ENCODE peak calls at places on chromosomes 11 and 22, in ten cellular contexts. One of them, this sample, is unnamed.

GRCh38 chr22:43860831-43861230 is 1.5 kb downstream of the SULT4A1 start:
- DNase-seq in gastrocnemius medialis: no peak
- DNase-seq in astrocyte of the spinal cord: no peak
- DNase-seq in Panc1: no peak
- DNase-seq in A549: no peak
- DNase-seq in AG10803: no peak
- DNase-seq in GM13976: no peak
- DNase-seq in endothelial cell: no peak
- DNase-seq in fibroblast of the aortic adventitia: no peak
- DNase-seq in cardiac muscle cell: no peak
- DNase-seq in this sample: no peak

GRCh38 chr11:59523541-59523940 is 12.2 kb downstream of the OR4D9 start:
- DNase-seq in gastrocnemius medialis: no peak
- DNase-seq in astrocyte of the spinal cord: no peak
- DNase-seq in Panc1: no peak
- DNase-seq in A549: no peak
- DNase-seq in AG10803: no peak
- DNase-seq in GM13976: no peak
- DNase-seq in endothelial cell: no peak
- DNase-seq in fibroblast of the aortic adventitia: no peak
- DNase-seq in cardiac muscle cell: no peak
- DNase-seq in this sample: no peak

GRCh38 chr22:47515384-47516125 is 753.1 kb downstream of the TBC1D22A start:
- DNase-seq in gastrocnemius medialis: no peak
- DNase-seq in astrocyte of the spinal cord: no peak
- DNase-seq in Panc1: no peak
- DNase-seq in A549: no peak
- DNase-seq in AG10803: peak
- DNase-seq in GM13976: no peak
- DNase-seq in endothelial cell: no peak
- DNase-seq in fibroblast of the aortic adventitia: no peak
- DNase-seq in cardiac muscle cell: no peak
- DNase-seq in this sample: no peak

GRCh38 chr11:119885861-119886567 is 157.0 kb upstream of the NECTIN1 start:
- DNase-seq in gastrocnemius medialis: no peak
- DNase-seq in astrocyte of the spinal cord: no peak
- DNase-seq in Panc1: no peak
- DNase-seq in A549: no peak
- DNase-seq in AG10803: no peak
- DNase-seq in GM13976: no peak
- DNase-seq in endothelial cell: no peak
- DNase-seq in fibroblast of the aortic adventitia: no peak
- DNase-seq in cardiac muscle cell: no peak
- DNase-seq in this sample: no peak

GRCh38 chr11:32448232-32448631 is 12.9 kb upstream of the WT1 start:
- DNase-seq in gastrocnemius medialis: no peak
- DNase-seq in astrocyte of the spinal cord: no peak
- DNase-seq in Panc1: no peak
- DNase-seq in A549: peak
- DNase-seq in AG10803: no peak
- DNase-seq in GM13976: no peak
- DNase-seq in endothelial cell: peak
- DNase-seq in fibroblast of the aortic adventitia: peak
- DNase-seq in cardiac muscle cell: peak
- DNase-seq in this sample: no peak

GRCh38 chr11:129023968-129024676 is 81.5 kb upstream of the TP53AIP1 start:
- DNase-seq in gastrocnemius medialis: no peak
- DNase-seq in astrocyte of the spinal cord: peak
- DNase-seq in Panc1: no peak
- DNase-seq in A549: no peak
- DNase-seq in AG10803: no peak
- DNase-seq in GM13976: no peak
- DNase-seq in endothelial cell: no peak
- DNase-seq in fibroblast of the aortic adventitia: peak
- DNase-seq in cardiac muscle cell: peak
- DNase-seq in this sample: peak

GRCh38 chr22:26648011-26648497 is 9.3 kb upstream of the MIAT start:
- DNase-seq in gastrocnemius medialis: no peak
- DNase-seq in astrocyte of the spinal cord: no peak
- DNase-seq in Panc1: no peak
- DNase-seq in A549: no peak
- DNase-seq in AG10803: no peak
- DNase-seq in GM13976: no peak
- DNase-seq in endothelial cell: no peak
- DNase-seq in fibroblast of the aortic adventitia: no peak
- DNase-seq in cardiac muscle cell: no peak
- DNase-seq in this sample: no peak

GRCh38 chr22:29341056-29341848 is 25.8 kb upstream of the RASL10A start:
- DNase-seq in gastrocnemius medialis: no peak
- DNase-seq in astrocyte of the spinal cord: no peak
- DNase-seq in Panc1: no peak
- DNase-seq in A549: no peak
- DNase-seq in AG10803: no peak
- DNase-seq in GM13976: no peak
- DNase-seq in endothelial cell: no peak
- DNase-seq in fibroblast of the aortic adventitia: no peak
- DNase-seq in cardiac muscle cell: no peak
- DNase-seq in this sample: no peak

GRCh38 chr11:46380340-46381045 is 976 bp upstream of the MDK start:
- DNase-seq in gastrocnemius medialis: no peak
- DNase-seq in astrocyte of the spinal cord: peak
- DNase-seq in Panc1: no peak
- DNase-seq in A549: no peak
- DNase-seq in AG10803: peak
- DNase-seq in GM13976: peak
- DNase-seq in endothelial cell: peak
- DNase-seq in fibroblast of the aortic adventitia: no peak
- DNase-seq in cardiac muscle cell: peak
- DNase-seq in this sample: peak

GRCh38 chr22:39435616-39436015 is 21.2 kb upstream of the MGAT3 start:
- DNase-seq in gastrocnemius medialis: no peak
- DNase-seq in astrocyte of the spinal cord: no peak
- DNase-seq in Panc1: no peak
- DNase-seq in A549: no peak
- DNase-seq in AG10803: no peak
- DNase-seq in GM13976: no peak
- DNase-seq in endothelial cell: no peak
- DNase-seq in fibroblast of the aortic adventitia: no peak
- DNase-seq in cardiac muscle cell: no peak
- DNase-seq in this sample: no peak

GRCh38 chr11:16817321-16817720 is 78.9 kb downstream of the C11orf58 start:
- DNase-seq in gastrocnemius medialis: no peak
- DNase-seq in astrocyte of the spinal cord: no peak
- DNase-seq in Panc1: no peak
- DNase-seq in A549: no peak
- DNase-seq in AG10803: no peak
- DNase-seq in GM13976: no peak
- DNase-seq in endothelial cell: no peak
- DNase-seq in fibroblast of the aortic adventitia: no peak
- DNase-seq in cardiac muscle cell: no peak
- DNase-seq in this sample: no peak

GRCh38 chr11:44338721-44339529 is 29.0 kb upstream of the ALX4 start:
- DNase-seq in gastrocnemius medialis: no peak
- DNase-seq in astrocyte of the spinal cord: no peak
- DNase-seq in Panc1: no peak
- DNase-seq in A549: no peak
- DNase-seq in AG10803: no peak
- DNase-seq in GM13976: no peak
- DNase-seq in endothelial cell: no peak
- DNase-seq in fibroblast of the aortic adventitia: no peak
- DNase-seq in cardiac muscle cell: no peak
- DNase-seq in this sample: no peak

GRCh38 chr11:61162092-61162935 is 1.1 kb upstream of the VPS37C start:
- DNase-seq in gastrocnemius medialis: no peak
- DNase-seq in astrocyte of the spinal cord: peak
- DNase-seq in Panc1: no peak
- DNase-seq in A549: peak
- DNase-seq in AG10803: no peak
- DNase-seq in GM13976: no peak
- DNase-seq in endothelial cell: no peak
- DNase-seq in fibroblast of the aortic adventitia: peak
- DNase-seq in cardiac muscle cell: peak
- DNase-seq in this sample: no peak

GRCh38 chr11:35986958-35987357 is 43.1 kb downstream of the LDLRAD3 start:
- DNase-seq in gastrocnemius medialis: no peak
- DNase-seq in astrocyte of the spinal cord: no peak
- DNase-seq in Panc1: no peak
- DNase-seq in A549: no peak
- DNase-seq in AG10803: no peak
- DNase-seq in GM13976: no peak
- DNase-seq in endothelial cell: no peak
- DNase-seq in fibroblast of the aortic adventitia: no peak
- DNase-seq in cardiac muscle cell: no peak
- DNase-seq in this sample: no peak

GRCh38 chr22:44595841-44596341 is 97.9 kb upstream of the RTL6 start:
- DNase-seq in gastrocnemius medialis: no peak
- DNase-seq in astrocyte of the spinal cord: peak
- DNase-seq in Panc1: no peak
- DNase-seq in A549: no peak
- DNase-seq in AG10803: no peak
- DNase-seq in GM13976: no peak
- DNase-seq in endothelial cell: no peak
- DNase-seq in fibroblast of the aortic adventitia: peak
- DNase-seq in cardiac muscle cell: no peak
- DNase-seq in this sample: no peak

GRCh38 chr11:12235549-12235944 is 125.2 kb downstream of the MICAL2 start:
- DNase-seq in gastrocnemius medialis: no peak
- DNase-seq in astrocyte of the spinal cord: peak
- DNase-seq in Panc1: no peak
- DNase-seq in A549: no peak
- DNase-seq in AG10803: no peak
- DNase-seq in GM13976: no peak
- DNase-seq in endothelial cell: no peak
- DNase-seq in fibroblast of the aortic adventitia: no peak
- DNase-seq in cardiac muscle cell: peak
- DNase-seq in this sample: no peak
- TF ChIP-seq CTCF in gastrocnemius medialis: peak
- TF ChIP-seq CTCF in astrocyte of the spinal cord: peak
- TF ChIP-seq CTCF in Panc1: no peak
- TF ChIP-seq CTCF in A549: no peak
- TF ChIP-seq CTCF in AG10803: peak
- TF ChIP-seq CTCF in GM13976: no peak
- TF ChIP-seq CTCF in endothelial cell: no peak
- TF ChIP-seq CTCF in fibroblast of the aortic adventitia: no peak
- TF ChIP-seq CTCF in cardiac muscle cell: peak
- TF ChIP-seq CTCF in this sample: no peak

DNA sequence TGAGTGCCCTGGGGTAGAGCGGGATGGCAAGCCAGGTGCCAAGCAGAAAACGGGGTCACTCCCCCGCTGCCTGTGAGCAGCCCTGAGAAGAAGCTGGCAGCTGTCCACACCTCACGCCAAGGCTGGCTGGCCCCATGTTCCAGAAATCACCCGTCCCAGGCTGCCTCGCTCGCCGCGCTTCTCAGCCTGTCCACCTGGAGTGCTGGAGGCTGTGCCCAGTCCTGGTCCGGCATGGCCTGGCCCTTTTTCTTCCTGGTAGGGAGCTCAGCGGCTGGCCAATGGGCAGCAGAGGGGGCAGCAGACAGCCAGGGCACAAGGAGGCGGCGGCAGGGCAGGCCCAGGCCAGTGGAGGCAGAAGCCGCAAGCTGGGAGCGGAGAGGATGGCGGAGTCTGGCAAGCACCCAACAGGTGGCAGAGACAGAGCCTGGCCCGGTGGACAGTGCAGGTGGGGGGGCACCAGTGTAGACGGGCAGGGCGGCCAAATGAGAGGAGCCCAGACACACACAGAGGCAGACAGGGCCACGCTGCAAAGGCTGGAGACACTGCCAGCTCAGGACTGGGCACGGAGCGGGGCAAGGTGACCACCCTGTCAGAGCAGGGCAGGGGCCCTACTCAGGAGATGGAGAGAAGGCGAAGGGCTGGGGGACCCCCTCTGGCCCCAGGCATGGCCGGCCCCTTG is 37.2 kb upstream of the TH start:
- DNase-seq in gastrocnemius medialis: no peak
- DNase-seq in astrocyte of the spinal cord: no peak
- DNase-seq in Panc1: no peak
- DNase-seq in A549: no peak
- DNase-seq in AG10803: no peak
- DNase-seq in GM13976: peak
- DNase-seq in endothelial cell: no peak
- DNase-seq in fibroblast of the aortic adventitia: no peak
- DNase-seq in cardiac muscle cell: no peak
- DNase-seq in this sample: peak
- TF ChIP-seq CTCF in gastrocnemius medialis: no peak
- TF ChIP-seq CTCF in astrocyte of the spinal cord: no peak
- TF ChIP-seq CTCF in Panc1: no peak
- TF ChIP-seq CTCF in A549: no peak
- TF ChIP-seq CTCF in AG10803: no peak
- TF ChIP-seq CTCF in GM13976: no peak
- TF ChIP-seq CTCF in endothelial cell: no peak
- TF ChIP-seq CTCF in fibroblast of the aortic adventitia: no peak
- TF ChIP-seq CTCF in cardiac muscle cell: no peak
- TF ChIP-seq CTCF in this sample: no peak

DNA sequence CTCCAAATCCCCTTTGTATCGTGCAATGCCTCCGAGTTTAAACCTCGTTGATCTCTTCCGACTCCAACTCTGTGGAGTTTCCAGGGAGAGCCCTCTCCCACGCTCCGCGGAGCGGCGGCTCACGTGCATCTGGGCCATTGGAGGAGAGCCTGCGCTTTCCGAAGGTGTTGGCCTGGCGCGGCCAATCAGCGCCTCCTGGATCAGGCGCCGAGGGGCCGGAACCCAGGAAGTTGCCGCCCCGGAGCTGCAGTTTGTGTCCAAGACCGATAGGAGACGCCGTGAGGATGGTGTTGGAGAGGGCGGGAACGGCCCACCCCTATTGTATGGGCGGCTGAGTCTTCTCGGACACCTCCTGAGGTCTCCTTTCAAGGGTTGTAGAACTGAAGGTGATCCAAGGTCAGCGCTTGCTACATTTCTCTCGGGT is 1.6 kb downstream of the ADAMTS15 start:
- DNase-seq in gastrocnemius medialis: peak
- DNase-seq in astrocyte of the spinal cord: peak
- DNase-seq in Panc1: no peak
- DNase-seq in A549: no peak
- DNase-seq in AG10803: peak
- DNase-seq in GM13976: no peak
- DNase-seq in endothelial cell: peak
- DNase-seq in fibroblast of the aortic adventitia: peak
- DNase-seq in cardiac muscle cell: peak
- DNase-seq in this sample: no peak
- TF ChIP-seq CTCF in gastrocnemius medialis: peak
- TF ChIP-seq CTCF in astrocyte of the spinal cord: peak
- TF ChIP-seq CTCF in Panc1: peak
- TF ChIP-seq CTCF in A549: no peak
- TF ChIP-seq CTCF in AG10803: peak
- TF ChIP-seq CTCF in GM13976: no peak
- TF ChIP-seq CTCF in endothelial cell: peak
- TF ChIP-seq CTCF in fibroblast of the aortic adventitia: peak
- TF ChIP-seq CTCF in cardiac muscle cell: peak
- TF ChIP-seq CTCF in this sample: peak

DNA sequence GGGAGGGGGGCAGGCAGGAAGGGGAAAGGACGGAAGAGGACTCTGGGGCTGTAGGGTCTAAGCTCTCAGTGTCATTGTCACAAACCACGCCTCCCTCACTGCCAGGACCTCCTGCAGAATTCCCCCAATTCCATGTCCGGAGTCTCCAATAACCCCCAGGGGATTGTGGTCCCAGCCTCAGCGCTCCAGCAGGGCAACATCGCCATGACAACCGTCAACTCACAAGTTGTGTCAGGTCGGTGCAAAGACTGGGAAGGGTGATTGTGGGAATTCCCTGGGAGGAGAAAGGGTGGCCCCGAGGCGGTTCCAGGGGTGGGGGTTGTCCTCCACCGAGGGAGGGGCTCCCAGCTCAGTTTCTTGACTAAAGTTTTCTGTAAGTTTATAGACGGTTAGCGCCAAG is 86.0 kb downstream of the FEZ1 start:
- DNase-seq in gastrocnemius medialis: no peak
- DNase-seq in astrocyte of the spinal cord: no peak
- DNase-seq in Panc1: no peak
- DNase-seq in A549: no peak
- DNase-seq in AG10803: no peak
- DNase-seq in GM13976: no peak
- DNase-seq in endothelial cell: no peak
- DNase-seq in fibroblast of the aortic adventitia: no peak
- DNase-seq in cardiac muscle cell: no peak
- DNase-seq in this sample: no peak
- TF ChIP-seq CTCF in gastrocnemius medialis: no peak
- TF ChIP-seq CTCF in astrocyte of the spinal cord: no peak
- TF ChIP-seq CTCF in Panc1: no peak
- TF ChIP-seq CTCF in A549: no peak
- TF ChIP-seq CTCF in AG10803: no peak
- TF ChIP-seq CTCF in GM13976: no peak
- TF ChIP-seq CTCF in endothelial cell: no peak
- TF ChIP-seq CTCF in fibroblast of the aortic adventitia: no peak
- TF ChIP-seq CTCF in cardiac muscle cell: no peak
- TF ChIP-seq CTCF in this sample: no peak